ENCODE peak calls at places on chromosomes 6 and 20, in four cellular contexts. One of them, this sample, is unnamed. For H3K4me1, the result is how much of the 10 kb centered on the place peaks cover.

GRCh38 chr6:24710519-24711303 is 8.2 kb downstream of the C6orf62 start:
- DNase-seq in H1: no peak
- DNase-seq in K562: no peak
- DNase-seq in GM23338: no peak
- DNase-seq in this sample: no peak

GRCh38 chr6:17277256-17277655 is 3.9 kb upstream of the RBM24 start:
- DNase-seq in H1: no peak
- DNase-seq in K562: no peak
- DNase-seq in GM23338: no peak
- DNase-seq in this sample: no peak

GRCh38 chr6:52596371-52597028 is 19.6 kb upstream of the TRAM2 start:
- DNase-seq in H1: no peak
- DNase-seq in K562: no peak
- DNase-seq in GM23338: no peak
- DNase-seq in this sample: no peak

GRCh38 chr20:5933802-5934436 is 16.4 kb downstream of the TRMT6 start:
- DNase-seq in H1: no peak
- DNase-seq in K562: peak
- DNase-seq in GM23338: peak
- DNase-seq in this sample: no peak

GRCh38 chr6:150482883-150483409 is 114.1 kb downstream of the IYD start:
- DNase-seq in H1: no peak
- DNase-seq in K562: no peak
- DNase-seq in GM23338: no peak
- DNase-seq in this sample: no peak

GRCh38 chr6:28354688-28355554 is 5.2 kb downstream of the ZKSCAN3 start:
- DNase-seq in H1: no peak
- DNase-seq in K562: peak
- DNase-seq in GM23338: no peak
- DNase-seq in this sample: peak

GRCh38 chr6:38508286-38508685 is 131.4 kb downstream of the BTBD9 start:
- DNase-seq in H1: no peak
- DNase-seq in K562: no peak
- DNase-seq in GM23338: no peak
- DNase-seq in this sample: no peak

GRCh38 chr6:158070513-158070912 is 88.8 kb downstream of the SYNJ2 start:
- DNase-seq in H1: no peak
- DNase-seq in K562: no peak
- DNase-seq in GM23338: no peak
- DNase-seq in this sample: no peak

GRCh38 chr6:111256646-111257045 is 169.3 kb downstream of the SLC16A10 start:
- DNase-seq in H1: no peak
- DNase-seq in K562: no peak
- DNase-seq in GM23338: no peak
- DNase-seq in this sample: no peak

GRCh38 chr20:38426006-38426405 is 9.1 kb downstream of the SNHG17 start:
- DNase-seq in H1: no peak
- DNase-seq in K562: peak
- DNase-seq in GM23338: no peak
- DNase-seq in this sample: no peak

GRCh38 chr6:45388328-45388727 is 10.6 kb upstream of the SUPT3H start:
- DNase-seq in H1: no peak
- DNase-seq in K562: peak
- DNase-seq in GM23338: peak
- DNase-seq in this sample: no peak

GRCh38 chr6:73152556-73152955 is 72.7 kb downstream of the KHDC1L start:
- DNase-seq in H1: no peak
- DNase-seq in K562: no peak
- DNase-seq in GM23338: no peak
- DNase-seq in this sample: no peak

GRCh38 chr20:14288341-14289330 is 48.8 kb downstream of the FLRT3 start:
- DNase-seq in H1: no peak
- DNase-seq in K562: no peak
- DNase-seq in GM23338: no peak
- DNase-seq in this sample: no peak

GRCh38 chr6:107401573-107401972 is 57.8 kb downstream of the PDSS2 start:
- DNase-seq in H1: no peak
- DNase-seq in K562: no peak
- DNase-seq in GM23338: no peak
- DNase-seq in this sample: no peak

GRCh38 chr20:44187054-44187762 is at the start of gene JPH2:
- DNase-seq in H1: no peak
- DNase-seq in K562: no peak
- DNase-seq in GM23338: peak
- DNase-seq in this sample: no peak

GRCh38 chr6:149454405-149454848 is 30.4 kb downstream of the ZC3H12D start:
- DNase-seq in H1: no peak
- DNase-seq in K562: no peak
- DNase-seq in GM23338: no peak
- DNase-seq in this sample: peak

GRCh38 chr20:48758206-48758820 is 69.5 kb downstream of the PREX1 start:
- DNase-seq in H1: no peak
- DNase-seq in K562: no peak
- DNase-seq in GM23338: no peak
- DNase-seq in this sample: no peak

GRCh38 chr6:71967436-71967835 is 81.1 kb downstream of the RIMS1 start:
- DNase-seq in H1: no peak
- DNase-seq in K562: no peak
- DNase-seq in GM23338: no peak
- DNase-seq in this sample: no peak

GRCh38 chr6:71965404-71965803 is 79.1 kb downstream of the RIMS1 start:
- DNase-seq in H1: no peak
- DNase-seq in K562: no peak
- DNase-seq in GM23338: peak
- DNase-seq in this sample: no peak
- H3K4me1 ChIP-seq in H1: under half
- H3K4me1 ChIP-seq in K562: under half
- H3K4me1 ChIP-seq in GM23338: under half
- H3K4me1 ChIP-seq in this sample: under half

DNA sequence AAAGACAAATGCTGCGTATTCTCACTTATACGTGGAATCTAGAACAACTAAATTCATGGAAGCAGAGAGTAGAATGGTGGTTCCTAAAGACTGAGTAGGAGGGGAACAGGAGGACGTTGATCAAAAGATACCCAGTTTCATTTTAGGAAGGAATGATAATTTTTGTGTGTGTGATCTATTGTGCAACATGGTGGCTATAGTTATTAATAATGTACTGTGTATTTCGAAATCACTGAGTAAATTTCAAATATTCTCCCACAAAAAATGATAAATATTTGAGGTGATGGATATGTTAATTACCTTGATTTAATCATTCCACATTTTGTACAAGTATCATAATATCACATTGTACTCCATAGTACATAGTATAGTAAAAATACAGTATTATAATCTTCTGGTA is 187.5 kb downstream of the MOXD1 start:
- DNase-seq in H1: no peak
- DNase-seq in K562: no peak
- DNase-seq in GM23338: no peak
- DNase-seq in this sample: no peak
- TF ChIP-seq CTCF in H1: no peak
- TF ChIP-seq CTCF in K562: no peak
- TF ChIP-seq CTCF in GM23338: no peak
- TF ChIP-seq CTCF in this sample: no peak

DNA sequence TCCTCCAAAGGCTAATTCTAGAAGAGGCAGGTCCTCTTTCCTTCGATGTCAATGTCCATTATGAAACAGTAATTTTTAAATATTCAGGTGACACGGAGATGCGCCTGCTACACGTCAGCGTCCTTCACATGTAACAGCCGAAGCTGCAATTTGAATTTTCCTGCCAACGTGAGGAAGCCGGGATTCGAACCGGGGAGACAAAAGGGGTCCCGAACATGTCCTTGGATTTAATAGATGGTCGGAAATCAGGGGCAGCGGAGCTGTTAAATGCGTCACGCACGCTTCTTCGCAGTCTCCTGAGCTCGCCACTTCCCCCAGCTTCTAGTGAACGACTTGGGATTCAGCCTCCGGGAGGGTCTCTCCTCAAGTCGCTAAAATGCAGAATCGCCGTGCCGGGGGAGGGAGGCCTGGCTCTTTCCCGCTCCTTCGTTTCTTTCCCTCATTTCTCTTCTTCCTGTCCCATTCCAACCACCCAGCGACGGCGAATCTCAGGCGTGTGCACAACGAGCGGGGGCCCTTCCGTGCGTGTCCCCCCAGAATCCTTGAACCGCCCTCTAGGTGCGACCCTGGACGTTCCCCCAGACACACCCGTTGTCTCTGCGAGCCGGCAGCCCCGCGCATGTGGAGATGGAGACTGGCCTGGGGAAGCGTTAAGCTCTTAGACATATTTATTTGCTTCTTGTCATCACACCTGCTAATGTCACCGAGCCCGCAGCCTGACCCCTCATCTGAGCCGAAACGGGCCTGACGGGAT is 1.3 kb upstream of the FOXC1 start:
- DNase-seq in H1: no peak
- DNase-seq in K562: no peak
- DNase-seq in GM23338: peak
- DNase-seq in this sample: no peak
- TF ChIP-seq POLR2AphosphoS5 in H1: no peak
- TF ChIP-seq POLR2AphosphoS5 in K562: no peak
- TF ChIP-seq POLR2AphosphoS5 in GM23338: no peak
- TF ChIP-seq POLR2AphosphoS5 in this sample: peak

GRCh38 chr20:33629979-33630378 is 32.1 kb upstream of the C20orf144 start:
- DNase-seq in H1: no peak
- DNase-seq in K562: no peak
- DNase-seq in GM23338: no peak
- DNase-seq in this sample: no peak

GRCh38 chr20:33630507-33630906 is 31.6 kb upstream of the C20orf144 start:
- DNase-seq in H1: no peak
- DNase-seq in K562: peak
- DNase-seq in GM23338: no peak
- DNase-seq in this sample: no peak

GRCh38 chr20:33629533-33629932 is 32.6 kb upstream of the C20orf144 start:
- DNase-seq in H1: no peak
- DNase-seq in K562: peak
- DNase-seq in GM23338: no peak
- DNase-seq in this sample: no peak

GRCh38 chr20:33626190-33626589 is 35.9 kb upstream of the C20orf144 start:
- DNase-seq in H1: no peak
- DNase-seq in K562: no peak
- DNase-seq in GM23338: no peak
- DNase-seq in this sample: no peak

GRCh38 chr20:33627577-33628216 is 34.4 kb upstream of the C20orf144 start:
- DNase-seq in H1: no peak
- DNase-seq in K562: no peak
- DNase-seq in GM23338: no peak
- DNase-seq in this sample: no peak
- H3K4me1 ChIP-seq in H1: under half
- H3K4me1 ChIP-seq in K562: under half
- H3K4me1 ChIP-seq in GM23338: under half
- H3K4me1 ChIP-seq in this sample: under half

DNA sequence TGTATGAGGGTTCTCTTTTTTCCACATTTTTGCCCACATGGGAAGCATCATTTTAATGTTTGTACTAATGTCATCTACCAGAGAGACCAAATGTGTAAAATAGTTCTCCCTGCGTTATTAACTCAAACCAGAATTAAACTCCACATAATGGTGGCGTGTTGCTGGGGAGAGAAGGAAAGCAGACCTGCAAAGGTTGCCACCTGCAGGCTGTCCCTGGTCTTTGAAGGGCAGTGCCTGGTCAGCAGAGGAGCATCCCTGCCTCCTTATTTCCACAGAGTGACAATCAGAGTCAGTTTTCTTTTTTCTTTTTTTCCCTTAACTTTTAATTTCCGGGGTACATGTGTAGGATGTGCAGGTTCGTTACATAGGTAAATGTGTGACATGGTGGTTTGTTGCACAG is 214.5 kb downstream of the TBX18 start:
- DNase-seq in H1: no peak
- DNase-seq in K562: peak
- DNase-seq in GM23338: peak
- DNase-seq in this sample: no peak
- TF ChIP-seq CTCF in H1: peak
- TF ChIP-seq CTCF in K562: peak
- TF ChIP-seq CTCF in GM23338: peak
- TF ChIP-seq CTCF in this sample: no peak

GRCh38 chr6:163793584-163793983 is 379.1 kb downstream of the QKI start:
- DNase-seq in H1: no peak
- DNase-seq in K562: no peak
- DNase-seq in GM23338: no peak
- DNase-seq in this sample: no peak

GRCh38 chr6:163787001-163787667 is 372.6 kb downstream of the QKI start:
- DNase-seq in H1: no peak
- DNase-seq in K562: no peak
- DNase-seq in GM23338: no peak
- DNase-seq in this sample: no peak

GRCh38 chr6:163789199-163789810 is 374.8 kb downstream of the QKI start:
- DNase-seq in H1: no peak
- DNase-seq in K562: no peak
- DNase-seq in GM23338: no peak
- DNase-seq in this sample: no peak

DNA sequence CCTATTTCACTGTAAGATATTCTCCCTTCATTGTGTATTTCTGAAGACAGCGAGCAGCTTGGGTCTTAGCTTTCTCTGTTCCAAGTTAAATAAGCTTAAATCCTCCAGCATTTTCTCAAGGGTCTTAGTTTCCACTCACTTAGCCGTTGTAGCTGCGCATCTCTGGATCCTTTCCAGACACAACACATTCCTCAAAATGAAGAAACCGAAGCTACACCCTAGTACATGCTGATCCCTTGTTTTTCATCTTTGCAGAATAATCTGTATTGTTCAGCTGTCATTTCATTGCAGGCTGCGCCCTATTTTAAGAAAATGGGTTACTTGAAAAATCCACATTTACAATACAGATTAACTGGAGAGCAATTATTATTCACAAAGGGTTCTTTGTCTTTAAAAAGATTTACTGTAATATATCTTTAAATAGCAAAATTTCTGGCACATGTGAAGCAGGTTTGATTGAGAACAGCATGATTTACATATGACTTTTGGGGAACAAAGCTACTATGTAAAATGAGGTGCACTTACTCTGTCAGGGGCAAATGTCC is 375.9 kb downstream of the QKI start:
- DNase-seq in H1: no peak
- DNase-seq in K562: no peak
- DNase-seq in GM23338: no peak
- DNase-seq in this sample: no peak
- TF ChIP-seq POLR2AphosphoS5 in H1: no peak
- TF ChIP-seq POLR2AphosphoS5 in K562: no peak
- TF ChIP-seq POLR2AphosphoS5 in GM23338: no peak
- TF ChIP-seq POLR2AphosphoS5 in this sample: no peak

This sample was measured in upper lobe of left lung.